ENCODE peak calls at places on chromosomes 1 and 21, in four cellular contexts. F is GM04504, E is NCI-H187, H is psoas muscle. O is an unnamed sample.

GRCh38 chr1:147600119-147601111 is 59.1 kb downstream of the BCL9 start:
- DNase-seq in F (no peak), E (peak), H (no peak), O (no peak)

GRCh38 chr1:25820247-25821111 is 725 bp downstream of the MTFR1L start:
- DNase-seq in F (peak), E (no peak), H (peak), O (no peak)

GRCh38 chr1:85344256-85344694 is 67.8 kb upstream of the BCL10 start:
- DNase-seq in F (no peak), E (no peak), H (no peak), O (no peak)

GRCh38 chr1:36857761-36858160 is 176.6 kb downstream of the GRIK3 start:
- DNase-seq in F (no peak), E (no peak), H (peak), O (no peak)

GRCh38 chr21:25670726-25671125 is 31.7 kb downstream of the JAM2 start:
- DNase-seq in F (peak), E (no peak), H (no peak), O (no peak)

GRCh38 chr1:6854166-6854565 is 68.9 kb downstream of the CAMTA1 start:
- DNase-seq in F (no peak), E (no peak), H (no peak), O (no peak)

GRCh38 chr1:202010042-202011015 is at the start of gene ELF3:
- DNase-seq in F (no peak), E (peak), H (no peak), O (no peak)

GRCh38 chr1:54136269-54136896 is 16.4 kb downstream of the CDCP2 start:
- DNase-seq in F (no peak), E (no peak), H (no peak), O (no peak)